ENCODE peak calls at places on chromosomes 11 and 22, in seven cellular contexts. One of them, this sample, is unnamed.

GRCh38 chr11:129117595-129118350 is 74.4 kb downstream of the ARHGAP32 start:
- DNase-seq in activated gamma-delta T cell treated with anti-CD3 and anti-CD28 coated beads, Interleukin-2, amount 50 U/mL, for 16 hours: peak
- DNase-seq in amygdala: peak
- DNase-seq in NCI-H345: peak
- DNase-seq in T-helper 2 cell: no peak
- DNase-seq in dorsolateral prefrontal cortex: no peak
- DNase-seq in NB4: peak
- DNase-seq in this sample: no peak

GRCh38 chr11:13261600-13262061 is 16.0 kb upstream of the BMAL1 start:
- DNase-seq in activated gamma-delta T cell treated with anti-CD3 and anti-CD28 coated beads, Interleukin-2, amount 50 U/mL, for 16 hours: no peak
- DNase-seq in amygdala: no peak
- DNase-seq in NCI-H345: no peak
- DNase-seq in T-helper 2 cell: no peak
- DNase-seq in dorsolateral prefrontal cortex: no peak
- DNase-seq in NB4: no peak
- DNase-seq in this sample: no peak

GRCh38 chr11:22808559-22809197 is 20.9 kb downstream of the SVIP start:
- DNase-seq in activated gamma-delta T cell treated with anti-CD3 and anti-CD28 coated beads, Interleukin-2, amount 50 U/mL, for 16 hours: no peak
- DNase-seq in amygdala: no peak
- DNase-seq in NCI-H345: no peak
- DNase-seq in T-helper 2 cell: no peak
- DNase-seq in dorsolateral prefrontal cortex: no peak
- DNase-seq in NB4: no peak
- DNase-seq in this sample: no peak

GRCh38 chr11:102760355-102761035 is 19.9 kb downstream of the MMP10 start:
- DNase-seq in activated gamma-delta T cell treated with anti-CD3 and anti-CD28 coated beads, Interleukin-2, amount 50 U/mL, for 16 hours: no peak
- DNase-seq in amygdala: no peak
- DNase-seq in NCI-H345: no peak
- DNase-seq in T-helper 2 cell: no peak
- DNase-seq in dorsolateral prefrontal cortex: no peak
- DNase-seq in NB4: peak
- DNase-seq in this sample: no peak

GRCh38 chr11:65827774-65828156 is 6.0 kb upstream of the SNX32 start:
- DNase-seq in activated gamma-delta T cell treated with anti-CD3 and anti-CD28 coated beads, Interleukin-2, amount 50 U/mL, for 16 hours: no peak
- DNase-seq in amygdala: no peak
- DNase-seq in NCI-H345: no peak
- DNase-seq in T-helper 2 cell: no peak
- DNase-seq in dorsolateral prefrontal cortex: no peak
- DNase-seq in NB4: no peak
- DNase-seq in this sample: no peak

GRCh38 chr11:69010361-69010891 is 2.6 kb downstream of the MRGPRF start:
- DNase-seq in activated gamma-delta T cell treated with anti-CD3 and anti-CD28 coated beads, Interleukin-2, amount 50 U/mL, for 16 hours: no peak
- DNase-seq in amygdala: no peak
- DNase-seq in NCI-H345: no peak
- DNase-seq in T-helper 2 cell: no peak
- DNase-seq in dorsolateral prefrontal cortex: no peak
- DNase-seq in NB4: no peak
- DNase-seq in this sample: no peak

GRCh38 chr11:130144129-130144528 is 15.5 kb upstream of the ST14 start:
- DNase-seq in activated gamma-delta T cell treated with anti-CD3 and anti-CD28 coated beads, Interleukin-2, amount 50 U/mL, for 16 hours: no peak
- DNase-seq in amygdala: no peak
- DNase-seq in NCI-H345: no peak
- DNase-seq in T-helper 2 cell: no peak
- DNase-seq in dorsolateral prefrontal cortex: no peak
- DNase-seq in NB4: no peak
- DNase-seq in this sample: no peak

GRCh38 chr11:18802381-18803257 is 11.0 kb upstream of the PTPN5 start:
- DNase-seq in activated gamma-delta T cell treated with anti-CD3 and anti-CD28 coated beads, Interleukin-2, amount 50 U/mL, for 16 hours: no peak
- DNase-seq in amygdala: peak
- DNase-seq in NCI-H345: peak
- DNase-seq in T-helper 2 cell: no peak
- DNase-seq in dorsolateral prefrontal cortex: peak
- DNase-seq in NB4: peak
- DNase-seq in this sample: no peak

GRCh38 chr11:61749607-61750217 is 2.7 kb upstream of the MYRF start:
- DNase-seq in activated gamma-delta T cell treated with anti-CD3 and anti-CD28 coated beads, Interleukin-2, amount 50 U/mL, for 16 hours: no peak
- DNase-seq in amygdala: peak
- DNase-seq in NCI-H345: no peak
- DNase-seq in T-helper 2 cell: no peak
- DNase-seq in dorsolateral prefrontal cortex: peak
- DNase-seq in NB4: peak
- DNase-seq in this sample: peak

GRCh38 chr11:130652671-130653335 is 204.4 kb downstream of the ADAMTS15 start:
- DNase-seq in activated gamma-delta T cell treated with anti-CD3 and anti-CD28 coated beads, Interleukin-2, amount 50 U/mL, for 16 hours: no peak
- DNase-seq in amygdala: no peak
- DNase-seq in NCI-H345: no peak
- DNase-seq in T-helper 2 cell: no peak
- DNase-seq in dorsolateral prefrontal cortex: no peak
- DNase-seq in NB4: peak
- DNase-seq in this sample: no peak

GRCh38 chr22:19522190-19522880 is 1.9 kb downstream of the CLDN5 start:
- DNase-seq in activated gamma-delta T cell treated with anti-CD3 and anti-CD28 coated beads, Interleukin-2, amount 50 U/mL, for 16 hours: no peak
- DNase-seq in amygdala: no peak
- DNase-seq in NCI-H345: peak
- DNase-seq in T-helper 2 cell: no peak
- DNase-seq in dorsolateral prefrontal cortex: peak
- DNase-seq in NB4: no peak
- DNase-seq in this sample: peak

GRCh38 chr11:61028135-61028729 is 56.8 kb downstream of the CD6 start:
- DNase-seq in activated gamma-delta T cell treated with anti-CD3 and anti-CD28 coated beads, Interleukin-2, amount 50 U/mL, for 16 hours: peak
- DNase-seq in amygdala: no peak
- DNase-seq in NCI-H345: peak
- DNase-seq in T-helper 2 cell: no peak
- DNase-seq in dorsolateral prefrontal cortex: no peak
- DNase-seq in NB4: no peak
- DNase-seq in this sample: no peak

GRCh38 chr11:17719028-17719939 is at the start of gene MYOD1:
- DNase-seq in activated gamma-delta T cell treated with anti-CD3 and anti-CD28 coated beads, Interleukin-2, amount 50 U/mL, for 16 hours: no peak
- DNase-seq in amygdala: no peak
- DNase-seq in NCI-H345: peak
- DNase-seq in T-helper 2 cell: no peak
- DNase-seq in dorsolateral prefrontal cortex: no peak
- DNase-seq in NB4: no peak
- DNase-seq in this sample: no peak

GRCh38 chr11:119907934-119908760 is 179.1 kb upstream of the NECTIN1 start:
- DNase-seq in activated gamma-delta T cell treated with anti-CD3 and anti-CD28 coated beads, Interleukin-2, amount 50 U/mL, for 16 hours: no peak
- DNase-seq in amygdala: no peak
- DNase-seq in NCI-H345: peak
- DNase-seq in T-helper 2 cell: no peak
- DNase-seq in dorsolateral prefrontal cortex: no peak
- DNase-seq in NB4: peak
- DNase-seq in this sample: no peak

GRCh38 chr22:46405925-46406324 is 70.4 kb downstream of the TRMU start:
- DNase-seq in activated gamma-delta T cell treated with anti-CD3 and anti-CD28 coated beads, Interleukin-2, amount 50 U/mL, for 16 hours: no peak
- DNase-seq in amygdala: no peak
- DNase-seq in NCI-H345: no peak
- DNase-seq in T-helper 2 cell: no peak
- DNase-seq in dorsolateral prefrontal cortex: no peak
- DNase-seq in NB4: no peak
- DNase-seq in this sample: no peak

GRCh38 chr22:38788417-38788816 is 5.5 kb downstream of the DNAL4 start:
- DNase-seq in activated gamma-delta T cell treated with anti-CD3 and anti-CD28 coated beads, Interleukin-2, amount 50 U/mL, for 16 hours: no peak
- DNase-seq in amygdala: no peak
- DNase-seq in NCI-H345: no peak
- DNase-seq in T-helper 2 cell: no peak
- DNase-seq in dorsolateral prefrontal cortex: no peak
- DNase-seq in NB4: no peak
- DNase-seq in this sample: peak

This sample was measured in C1 segment of cervical spinal cord.